ENCODE peak calls at places on chromosomes 3 and 15, in nine cellular contexts. One of them, this sample, is unnamed.

GRCh38 chr3:17908399-17909191 is 166.2 kb upstream of the TBC1D5 start:
- DNase-seq in sigmoid colon: no peak
- DNase-seq in AG04450: no peak
- DNase-seq in endothelial cell: no peak
- DNase-seq in GM23338: peak; percentile 18
- DNase-seq in B cell: no peak
- DNase-seq in kidney epithelial cell: no peak
- DNase-seq in AG09319: no peak
- DNase-seq in A549: no peak
- DNase-seq in this sample: no peak

GRCh38 chr3:152593242-152593641 is 241.7 kb upstream of the P2RY1 start:
- DNase-seq in sigmoid colon: no peak
- DNase-seq in AG04450: no peak
- DNase-seq in endothelial cell: no peak
- DNase-seq in GM23338: no peak
- DNase-seq in B cell: no peak
- DNase-seq in kidney epithelial cell: no peak
- DNase-seq in AG09319: no peak
- DNase-seq in A549: no peak
- DNase-seq in this sample: no peak

GRCh38 chr15:47194718-47195117 is 522.6 kb upstream of the SEMA6D start:
- DNase-seq in sigmoid colon: no peak
- DNase-seq in AG04450: peak; percentile 4
- DNase-seq in endothelial cell: no peak
- DNase-seq in GM23338: peak; percentile 59
- DNase-seq in B cell: no peak
- DNase-seq in kidney epithelial cell: no peak
- DNase-seq in AG09319: peak; percentile 7
- DNase-seq in A549: no peak
- DNase-seq in this sample: no peak

GRCh38 chr3:81643721-81644120 is 117.7 kb downstream of the GBE1 start:
- DNase-seq in sigmoid colon: no peak
- DNase-seq in AG04450: no peak
- DNase-seq in endothelial cell: peak; percentile 11
- DNase-seq in GM23338: peak; percentile 53
- DNase-seq in B cell: no peak
- DNase-seq in kidney epithelial cell: no peak
- DNase-seq in AG09319: no peak
- DNase-seq in A549: no peak
- DNase-seq in this sample: no peak

GRCh38 chr15:93205413-93205812 is 116.4 kb upstream of the RGMA start:
- DNase-seq in sigmoid colon: no peak
- DNase-seq in AG04450: no peak
- DNase-seq in endothelial cell: no peak
- DNase-seq in GM23338: no peak
- DNase-seq in B cell: no peak
- DNase-seq in kidney epithelial cell: no peak
- DNase-seq in AG09319: no peak
- DNase-seq in A549: no peak
- DNase-seq in this sample: no peak

GRCh38 chr3:45800611-45801010 is 4.3 kb upstream of the SLC6A20 start:
- DNase-seq in sigmoid colon: no peak
- DNase-seq in AG04450: no peak
- DNase-seq in endothelial cell: no peak
- DNase-seq in GM23338: no peak
- DNase-seq in B cell: no peak
- DNase-seq in kidney epithelial cell: no peak
- DNase-seq in AG09319: no peak
- DNase-seq in A549: no peak
- DNase-seq in this sample: no peak

GRCh38 chr3:183328823-183329222 is 75.8 kb downstream of the B3GNT5 start:
- DNase-seq in sigmoid colon: no peak
- DNase-seq in AG04450: no peak
- DNase-seq in endothelial cell: no peak
- DNase-seq in GM23338: no peak
- DNase-seq in B cell: no peak
- DNase-seq in kidney epithelial cell: peak; percentile 38
- DNase-seq in AG09319: no peak
- DNase-seq in A549: no peak
- DNase-seq in this sample: no peak

GRCh38 chr3:13223574-13224237 is 150.5 kb upstream of the IQSEC1 start:
- DNase-seq in sigmoid colon: no peak
- DNase-seq in AG04450: no peak
- DNase-seq in endothelial cell: no peak
- DNase-seq in GM23338: no peak
- DNase-seq in B cell: no peak
- DNase-seq in kidney epithelial cell: no peak
- DNase-seq in AG09319: no peak
- DNase-seq in A549: no peak
- DNase-seq in this sample: no peak

GRCh38 chr3:16048435-16049318 is 125.8 kb upstream of the GALNT15 start:
- DNase-seq in sigmoid colon: peak; percentile 82
- DNase-seq in AG04450: peak; percentile 50
- DNase-seq in endothelial cell: peak; percentile 51
- DNase-seq in GM23338: peak; percentile 82
- DNase-seq in B cell: no peak
- DNase-seq in kidney epithelial cell: no peak
- DNase-seq in AG09319: no peak
- DNase-seq in A549: peak; percentile 80
- DNase-seq in this sample: peak; percentile 80

GRCh38 chr15:63986751-63987341 is 59.4 kb downstream of the DAPK2 start:
- DNase-seq in sigmoid colon: no peak
- DNase-seq in AG04450: no peak
- DNase-seq in endothelial cell: no peak
- DNase-seq in GM23338: no peak
- DNase-seq in B cell: peak; percentile 76
- DNase-seq in kidney epithelial cell: no peak
- DNase-seq in AG09319: no peak
- DNase-seq in A549: no peak
- DNase-seq in this sample: peak; percentile 66

GRCh38 chr15:77616072-77616471 is 16.6 kb downstream of the LINGO1 start:
- DNase-seq in sigmoid colon: no peak
- DNase-seq in AG04450: no peak
- DNase-seq in endothelial cell: no peak
- DNase-seq in GM23338: no peak
- DNase-seq in B cell: no peak
- DNase-seq in kidney epithelial cell: no peak
- DNase-seq in AG09319: no peak
- DNase-seq in A549: no peak
- DNase-seq in this sample: no peak

GRCh38 chr3:63921741-63922482 is 9.7 kb upstream of the SCAANT1 start:
- DNase-seq in sigmoid colon: no peak
- DNase-seq in AG04450: no peak
- DNase-seq in endothelial cell: no peak
- DNase-seq in GM23338: no peak
- DNase-seq in B cell: peak; percentile 51
- DNase-seq in kidney epithelial cell: no peak
- DNase-seq in AG09319: no peak
- DNase-seq in A549: no peak
- DNase-seq in this sample: peak; percentile 23

GRCh38 chr15:101807345-101807945 is 4.1 kb downstream of the OR4F6 start:
- DNase-seq in sigmoid colon: no peak
- DNase-seq in AG04450: peak; percentile 54
- DNase-seq in endothelial cell: no peak
- DNase-seq in GM23338: no peak
- DNase-seq in B cell: no peak
- DNase-seq in kidney epithelial cell: peak; percentile 79
- DNase-seq in AG09319: no peak
- DNase-seq in A549: no peak
- DNase-seq in this sample: no peak

GRCh38 chr3:160400631-160401150 is 1.2 kb downstream of the SMC4 start:
- DNase-seq in sigmoid colon: peak; percentile 60
- DNase-seq in AG04450: no peak
- DNase-seq in endothelial cell: peak; percentile 39
- DNase-seq in GM23338: peak; percentile 42
- DNase-seq in B cell: no peak
- DNase-seq in kidney epithelial cell: no peak
- DNase-seq in AG09319: no peak
- DNase-seq in A549: no peak
- DNase-seq in this sample: peak; percentile 22

GRCh38 chr15:57550640-57551039 is 41.1 kb upstream of the MYZAP start:
- DNase-seq in sigmoid colon: no peak
- DNase-seq in AG04450: no peak
- DNase-seq in endothelial cell: no peak
- DNase-seq in GM23338: no peak
- DNase-seq in B cell: no peak
- DNase-seq in kidney epithelial cell: no peak
- DNase-seq in AG09319: no peak
- DNase-seq in A549: no peak
- DNase-seq in this sample: no peak

GRCh38 chr15:43146187-43146586 is 12.8 kb downstream of the TMEM62 start:
- DNase-seq in sigmoid colon: no peak
- DNase-seq in AG04450: no peak
- DNase-seq in endothelial cell: no peak
- DNase-seq in GM23338: no peak
- DNase-seq in B cell: no peak
- DNase-seq in kidney epithelial cell: no peak
- DNase-seq in AG09319: no peak
- DNase-seq in A549: no peak
- DNase-seq in this sample: no peak

GRCh38 chr3:13219077-13219901 is 146.1 kb upstream of the IQSEC1 start:
- DNase-seq in sigmoid colon: no peak
- DNase-seq in AG04450: no peak
- DNase-seq in endothelial cell: no peak
- DNase-seq in GM23338: no peak
- DNase-seq in B cell: no peak
- DNase-seq in kidney epithelial cell: no peak
- DNase-seq in AG09319: no peak
- DNase-seq in A549: no peak
- DNase-seq in this sample: no peak

GRCh38 chr3:139281512-139282196 is 62.2 kb upstream of the MRPS22 start:
- DNase-seq in sigmoid colon: no peak
- DNase-seq in AG04450: no peak
- DNase-seq in endothelial cell: no peak
- DNase-seq in GM23338: no peak
- DNase-seq in B cell: no peak
- DNase-seq in kidney epithelial cell: no peak
- DNase-seq in AG09319: peak; percentile 53
- DNase-seq in A549: no peak
- DNase-seq in this sample: no peak

DNA sequence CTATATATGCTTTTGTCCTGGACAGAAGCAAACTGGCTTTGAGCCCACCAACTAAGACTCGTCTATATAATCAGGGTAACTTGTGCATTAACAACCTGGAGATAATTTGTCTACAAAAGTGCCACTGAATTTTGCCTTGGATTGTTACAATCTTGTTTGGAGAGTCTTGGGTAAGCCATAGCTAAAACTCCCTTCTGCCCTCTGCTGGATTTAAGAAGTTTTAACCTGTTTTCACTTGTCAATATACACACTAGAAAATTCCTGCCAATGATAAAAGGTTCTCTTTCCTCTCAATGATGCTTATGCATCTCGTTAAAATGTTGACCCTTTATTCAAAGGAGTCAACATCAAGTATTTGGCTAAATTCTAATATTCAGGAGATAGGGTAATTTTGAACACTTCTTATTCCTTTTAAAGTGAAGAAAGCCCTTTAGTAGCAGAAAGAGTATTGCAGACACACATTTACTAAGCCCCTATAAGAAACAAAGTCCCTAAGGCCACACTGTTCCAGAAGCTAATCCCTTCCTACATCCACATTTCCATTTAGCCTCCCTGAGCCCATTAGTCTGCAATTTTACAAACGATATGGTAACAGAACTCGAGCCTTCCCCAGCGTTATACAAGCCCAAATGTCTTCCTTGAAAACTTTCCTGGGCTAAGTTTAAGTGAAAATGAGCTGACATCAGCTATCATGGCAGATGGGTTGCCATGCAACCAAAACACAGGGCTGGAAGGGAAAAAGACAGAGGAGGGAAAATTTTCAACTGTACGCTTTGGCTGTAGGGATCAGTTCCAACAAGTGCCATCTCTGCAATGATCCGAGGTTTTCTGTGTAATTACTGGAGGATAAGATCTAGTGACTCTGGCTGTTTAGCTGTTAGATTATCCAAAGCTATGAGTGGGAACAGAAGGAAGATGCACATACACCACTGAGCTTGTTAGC is 75.9 kb upstream of the FGF12 start:
- DNase-seq in sigmoid colon: no peak
- DNase-seq in AG04450: peak; percentile 6
- DNase-seq in endothelial cell: no peak
- DNase-seq in GM23338: peak; percentile 77
- DNase-seq in B cell: no peak
- DNase-seq in kidney epithelial cell: no peak
- DNase-seq in AG09319: no peak
- DNase-seq in A549: peak; percentile 50
- DNase-seq in this sample: peak; percentile 42
- TF ChIP-seq CTCF in sigmoid colon: no peak
- TF ChIP-seq CTCF in AG04450: peak; percentile 69
- TF ChIP-seq CTCF in endothelial cell: peak; percentile 56
- TF ChIP-seq CTCF in GM23338: peak; percentile 59
- TF ChIP-seq CTCF in B cell: peak; percentile 60
- TF ChIP-seq CTCF in kidney epithelial cell: peak; percentile 65
- TF ChIP-seq CTCF in AG09319: peak; percentile 58
- TF ChIP-seq CTCF in A549: peak; percentile 52
- TF ChIP-seq CTCF in this sample: peak; percentile 44

GRCh38 chr3:62201438-62202035 is 171.8 kb downstream of the FEZF2 start:
- DNase-seq in sigmoid colon: no peak
- DNase-seq in AG04450: no peak
- DNase-seq in endothelial cell: peak; percentile 26
- DNase-seq in GM23338: peak; percentile 76
- DNase-seq in B cell: no peak
- DNase-seq in kidney epithelial cell: no peak
- DNase-seq in AG09319: no peak
- DNase-seq in A549: peak; percentile 16
- DNase-seq in this sample: peak; percentile 66
- TF ChIP-seq CTCF in sigmoid colon: no peak
- TF ChIP-seq CTCF in AG04450: peak; percentile 61
- TF ChIP-seq CTCF in endothelial cell: peak; percentile 70
- TF ChIP-seq CTCF in GM23338: peak; percentile 70
- TF ChIP-seq CTCF in B cell: peak; percentile 44
- TF ChIP-seq CTCF in kidney epithelial cell: peak; percentile 48
- TF ChIP-seq CTCF in AG09319: peak; percentile 54
- TF ChIP-seq CTCF in A549: peak; percentile 56
- TF ChIP-seq CTCF in this sample: peak; percentile 65

GRCh38 chr3:73525591-73525990 is 99.2 kb downstream of the PDZRN3 start:
- DNase-seq in sigmoid colon: no peak
- DNase-seq in AG04450: no peak
- DNase-seq in endothelial cell: no peak
- DNase-seq in GM23338: no peak
- DNase-seq in B cell: no peak
- DNase-seq in kidney epithelial cell: no peak
- DNase-seq in AG09319: no peak
- DNase-seq in A549: no peak
- DNase-seq in this sample: no peak
- TF ChIP-seq CTCF in sigmoid colon: no peak
- TF ChIP-seq CTCF in AG04450: no peak
- TF ChIP-seq CTCF in endothelial cell: no peak
- TF ChIP-seq CTCF in GM23338: peak; percentile 27
- TF ChIP-seq CTCF in B cell: no peak
- TF ChIP-seq CTCF in kidney epithelial cell: no peak
- TF ChIP-seq CTCF in AG09319: no peak
- TF ChIP-seq CTCF in A549: no peak
- TF ChIP-seq CTCF in this sample: no peak

DNA sequence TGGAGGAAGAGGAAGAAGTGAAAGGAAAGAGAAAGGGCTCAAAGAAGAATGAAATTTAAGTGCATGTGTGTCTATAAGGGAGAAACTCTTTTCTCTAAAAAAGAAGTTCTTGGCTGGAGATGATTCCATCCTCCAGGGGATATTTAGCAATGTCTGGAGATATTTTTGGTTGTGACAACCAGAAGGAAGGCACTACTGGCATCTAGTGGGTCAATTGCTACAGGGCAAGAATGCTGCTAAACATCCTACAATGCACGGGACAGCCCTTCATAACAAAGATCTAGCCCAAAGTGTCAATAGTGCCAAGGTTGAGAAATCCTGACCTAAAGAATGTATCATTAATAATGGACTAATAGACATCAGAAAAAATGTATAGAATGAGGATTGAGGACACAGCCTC is 57.4 kb upstream of the ST3GAL6 start:
- DNase-seq in sigmoid colon: no peak
- DNase-seq in AG04450: no peak
- DNase-seq in endothelial cell: no peak
- DNase-seq in GM23338: no peak
- DNase-seq in B cell: no peak
- DNase-seq in kidney epithelial cell: no peak
- DNase-seq in AG09319: no peak
- DNase-seq in A549: no peak
- DNase-seq in this sample: no peak
- TF ChIP-seq CTCF in sigmoid colon: no peak
- TF ChIP-seq CTCF in AG04450: peak; percentile 8
- TF ChIP-seq CTCF in endothelial cell: no peak
- TF ChIP-seq CTCF in GM23338: peak; percentile 33
- TF ChIP-seq CTCF in B cell: no peak
- TF ChIP-seq CTCF in kidney epithelial cell: no peak
- TF ChIP-seq CTCF in AG09319: no peak
- TF ChIP-seq CTCF in A549: no peak
- TF ChIP-seq CTCF in this sample: no peak